ENCODE peak calls at places on chromosomes 2 and 18, in seven cellular contexts. One of them, this sample, is unnamed.

GRCh38 chr2:96085541-96086355 is 30.6 kb downstream of the ADRA2B start:
- DNase-seq in AG09319: no peak
- DNase-seq in coronary artery: no peak
- DNase-seq in pancreas: no peak
- DNase-seq in mesothelial cell of epicardium: no peak
- DNase-seq in KG1: no peak
- DNase-seq in GM18507: no peak
- DNase-seq in this sample: no peak

GRCh38 chr18:63098014-63098981 is 221.3 kb downstream of the BCL2 start:
- DNase-seq in AG09319: no peak
- DNase-seq in coronary artery: no peak
- DNase-seq in pancreas: no peak
- DNase-seq in mesothelial cell of epicardium: no peak
- DNase-seq in KG1: no peak
- DNase-seq in GM18507: no peak
- DNase-seq in this sample: no peak

GRCh38 chr2:44793322-44793870 is 148.1 kb upstream of the SIX3 start:
- DNase-seq in AG09319: no peak
- DNase-seq in coronary artery: no peak
- DNase-seq in pancreas: no peak
- DNase-seq in mesothelial cell of epicardium: no peak
- DNase-seq in KG1: no peak
- DNase-seq in GM18507: no peak
- DNase-seq in this sample: no peak

GRCh38 chr2:145207884-145208283 is 688.0 kb upstream of the ZEB2 start:
- DNase-seq in AG09319: no peak
- DNase-seq in coronary artery: no peak
- DNase-seq in pancreas: no peak
- DNase-seq in mesothelial cell of epicardium: no peak
- DNase-seq in KG1: no peak
- DNase-seq in GM18507: no peak
- DNase-seq in this sample: no peak

GRCh38 chr18:70627100-70627802 is 338.4 kb downstream of the SOCS6 start:
- DNase-seq in AG09319: no peak
- DNase-seq in coronary artery: no peak
- DNase-seq in pancreas: no peak
- DNase-seq in mesothelial cell of epicardium: no peak
- DNase-seq in KG1: no peak
- DNase-seq in GM18507: no peak
- DNase-seq in this sample: no peak

GRCh38 chr2:141038341-141038740 is 1092.5 kb downstream of the LRP1B start:
- DNase-seq in AG09319: no peak
- DNase-seq in coronary artery: no peak
- DNase-seq in pancreas: no peak
- DNase-seq in mesothelial cell of epicardium: no peak
- DNase-seq in KG1: no peak
- DNase-seq in GM18507: no peak
- DNase-seq in this sample: no peak

GRCh38 chr2:150939087-150939486 is 322.6 kb downstream of the RBM43 start:
- DNase-seq in AG09319: no peak
- DNase-seq in coronary artery: no peak
- DNase-seq in pancreas: no peak
- DNase-seq in mesothelial cell of epicardium: no peak
- DNase-seq in KG1: no peak
- DNase-seq in GM18507: no peak
- DNase-seq in this sample: no peak

GRCh38 chr2:111186933-111187332 is 66.2 kb downstream of the BCL2L11 start:
- DNase-seq in AG09319: no peak
- DNase-seq in coronary artery: no peak
- DNase-seq in pancreas: no peak
- DNase-seq in mesothelial cell of epicardium: no peak
- DNase-seq in KG1: no peak
- DNase-seq in GM18507: no peak
- DNase-seq in this sample: no peak

GRCh38 chr2:102839668-102840388 is 78.0 kb downstream of the TMEM182 start:
- DNase-seq in AG09319: no peak
- DNase-seq in coronary artery: no peak
- DNase-seq in pancreas: peak; percentile 40
- DNase-seq in mesothelial cell of epicardium: no peak
- DNase-seq in KG1: peak; percentile 54
- DNase-seq in GM18507: no peak
- DNase-seq in this sample: no peak

GRCh38 chr2:124692707-124693106 is 667.6 kb downstream of the CNTNAP5 start:
- DNase-seq in AG09319: no peak
- DNase-seq in coronary artery: no peak
- DNase-seq in pancreas: no peak
- DNase-seq in mesothelial cell of epicardium: no peak
- DNase-seq in KG1: no peak
- DNase-seq in GM18507: no peak
- DNase-seq in this sample: no peak

GRCh38 chr2:237568121-237568660 is 1.8 kb downstream of the PRLH start:
- DNase-seq in AG09319: no peak
- DNase-seq in coronary artery: no peak
- DNase-seq in pancreas: no peak
- DNase-seq in mesothelial cell of epicardium: no peak
- DNase-seq in KG1: no peak
- DNase-seq in GM18507: no peak
- DNase-seq in this sample: no peak

GRCh38 chr2:29463181-29463900 is 348.1 kb downstream of the CLIP4 start:
- DNase-seq in AG09319: peak; percentile 41
- DNase-seq in coronary artery: no peak
- DNase-seq in pancreas: no peak
- DNase-seq in mesothelial cell of epicardium: no peak
- DNase-seq in KG1: no peak
- DNase-seq in GM18507: no peak
- DNase-seq in this sample: peak; percentile 72

GRCh38 chr18:65091737-65092329 is 659.0 kb upstream of the CDH7 start:
- DNase-seq in AG09319: no peak
- DNase-seq in coronary artery: no peak
- DNase-seq in pancreas: no peak
- DNase-seq in mesothelial cell of epicardium: no peak
- DNase-seq in KG1: peak; percentile 11
- DNase-seq in GM18507: no peak
- DNase-seq in this sample: no peak

GRCh38 chr2:44195714-44196113 is 27.0 kb downstream of the PPM1B start:
- DNase-seq in AG09319: no peak
- DNase-seq in coronary artery: no peak
- DNase-seq in pancreas: no peak
- DNase-seq in mesothelial cell of epicardium: no peak
- DNase-seq in KG1: no peak
- DNase-seq in GM18507: no peak
- DNase-seq in this sample: no peak

GRCh38 chr2:35184471-35184870 is 1171.1 kb upstream of the CRIM1 start:
- DNase-seq in AG09319: no peak
- DNase-seq in coronary artery: no peak
- DNase-seq in pancreas: no peak
- DNase-seq in mesothelial cell of epicardium: no peak
- DNase-seq in KG1: no peak
- DNase-seq in GM18507: no peak
- DNase-seq in this sample: no peak

GRCh38 chr2:181553244-181553643 is 96.1 kb downstream of the ITGA4 start:
- DNase-seq in AG09319: no peak
- DNase-seq in coronary artery: no peak
- DNase-seq in pancreas: no peak
- DNase-seq in mesothelial cell of epicardium: no peak
- DNase-seq in KG1: no peak
- DNase-seq in GM18507: no peak
- DNase-seq in this sample: no peak

GRCh38 chr18:48939368-48940097 is 11.2 kb downstream of the SMAD7 start:
- DNase-seq in AG09319: no peak
- DNase-seq in coronary artery: no peak
- DNase-seq in pancreas: no peak
- DNase-seq in mesothelial cell of epicardium: no peak
- DNase-seq in KG1: no peak
- DNase-seq in GM18507: no peak
- DNase-seq in this sample: no peak

GRCh38 chr18:79771446-79772107 is 26.2 kb upstream of the KCNG2 start:
- DNase-seq in AG09319: no peak
- DNase-seq in coronary artery: no peak
- DNase-seq in pancreas: no peak
- DNase-seq in mesothelial cell of epicardium: no peak
- DNase-seq in KG1: no peak
- DNase-seq in GM18507: no peak
- DNase-seq in this sample: no peak

GRCh38 chr2:240464514-240465241 is 29.2 kb downstream of the GPC1 start:
- DNase-seq in AG09319: no peak
- DNase-seq in coronary artery: no peak
- DNase-seq in pancreas: peak; percentile 8
- DNase-seq in mesothelial cell of epicardium: peak; percentile 16
- DNase-seq in KG1: no peak
- DNase-seq in GM18507: no peak
- DNase-seq in this sample: no peak

GRCh38 chr2:50529600-50530218 is 502.2 kb downstream of the NRXN1 start:
- DNase-seq in AG09319: peak; percentile 0
- DNase-seq in coronary artery: no peak
- DNase-seq in pancreas: no peak
- DNase-seq in mesothelial cell of epicardium: no peak
- DNase-seq in KG1: peak; percentile 15
- DNase-seq in GM18507: peak; percentile 0
- DNase-seq in this sample: no peak

GRCh38 chr2:179201884-179202283 is 62.7 kb downstream of the SESTD1 start:
- DNase-seq in AG09319: no peak
- DNase-seq in coronary artery: no peak
- DNase-seq in pancreas: no peak
- DNase-seq in mesothelial cell of epicardium: no peak
- DNase-seq in KG1: no peak
- DNase-seq in GM18507: no peak
- DNase-seq in this sample: no peak

GRCh38 chr18:74299746-74300145 is 8.0 kb upstream of the CYB5A start:
- DNase-seq in AG09319: no peak
- DNase-seq in coronary artery: no peak
- DNase-seq in pancreas: no peak
- DNase-seq in mesothelial cell of epicardium: no peak
- DNase-seq in KG1: no peak
- DNase-seq in GM18507: no peak
- DNase-seq in this sample: no peak

GRCh38 chr2:40202798-40203400 is 249.0 kb downstream of the SLC8A1 start:
- DNase-seq in AG09319: no peak
- DNase-seq in coronary artery: no peak
- DNase-seq in pancreas: no peak
- DNase-seq in mesothelial cell of epicardium: no peak
- DNase-seq in KG1: no peak
- DNase-seq in GM18507: no peak
- DNase-seq in this sample: peak; percentile 70

GRCh38 chr18:5275872-5276271 is 19.7 kb downstream of the ZBTB14 start:
- DNase-seq in AG09319: no peak
- DNase-seq in coronary artery: no peak
- DNase-seq in pancreas: no peak
- DNase-seq in mesothelial cell of epicardium: no peak
- DNase-seq in KG1: no peak
- DNase-seq in GM18507: no peak
- DNase-seq in this sample: no peak

GRCh38 chr2:120473522-120474271 is 127.8 kb downstream of the INHBB start:
- DNase-seq in AG09319: no peak
- DNase-seq in coronary artery: no peak
- DNase-seq in pancreas: peak; percentile 80
- DNase-seq in mesothelial cell of epicardium: no peak
- DNase-seq in KG1: no peak
- DNase-seq in GM18507: no peak
- DNase-seq in this sample: no peak

GRCh38 chr2:216491757-216492635 is 6.6 kb upstream of the RPL37A start:
- DNase-seq in AG09319: no peak
- DNase-seq in coronary artery: no peak
- DNase-seq in pancreas: no peak
- DNase-seq in mesothelial cell of epicardium: no peak
- DNase-seq in KG1: no peak
- DNase-seq in GM18507: no peak
- DNase-seq in this sample: no peak

GRCh38 chr2:54360055-54360792 is 95.9 kb upstream of the SPTBN1 start:
- DNase-seq in AG09319: peak; percentile 22
- DNase-seq in coronary artery: no peak
- DNase-seq in pancreas: peak; percentile 17
- DNase-seq in mesothelial cell of epicardium: no peak
- DNase-seq in KG1: no peak
- DNase-seq in GM18507: no peak
- DNase-seq in this sample: peak; percentile 44

GRCh38 chr2:41907716-41908328 is 140.0 kb upstream of the PKDCC start:
- DNase-seq in AG09319: no peak
- DNase-seq in coronary artery: no peak
- DNase-seq in pancreas: no peak
- DNase-seq in mesothelial cell of epicardium: no peak
- DNase-seq in KG1: no peak
- DNase-seq in GM18507: no peak
- DNase-seq in this sample: no peak

GRCh38 chr2:43482974-43483373 is 112.9 kb downstream of the THADA start:
- DNase-seq in AG09319: no peak
- DNase-seq in coronary artery: no peak
- DNase-seq in pancreas: no peak
- DNase-seq in mesothelial cell of epicardium: no peak
- DNase-seq in KG1: no peak
- DNase-seq in GM18507: no peak
- DNase-seq in this sample: no peak

GRCh38 chr2:70537840-70538239 is 15.8 kb downstream of the TGFA start:
- DNase-seq in AG09319: no peak
- DNase-seq in coronary artery: no peak
- DNase-seq in pancreas: no peak
- DNase-seq in mesothelial cell of epicardium: no peak
- DNase-seq in KG1: no peak
- DNase-seq in GM18507: no peak
- DNase-seq in this sample: no peak

GRCh38 chr2:176157499-176158305 is 595 bp downstream of the HOXD3 start:
- DNase-seq in AG09319: no peak
- DNase-seq in coronary artery: no peak
- DNase-seq in pancreas: no peak
- DNase-seq in mesothelial cell of epicardium: no peak
- DNase-seq in KG1: no peak
- DNase-seq in GM18507: no peak
- DNase-seq in this sample: no peak

GRCh38 chr2:59726226-59726800 is 827.1 kb downstream of the BCL11A start:
- DNase-seq in AG09319: no peak
- DNase-seq in coronary artery: no peak
- DNase-seq in pancreas: no peak
- DNase-seq in mesothelial cell of epicardium: no peak
- DNase-seq in KG1: no peak
- DNase-seq in GM18507: no peak
- DNase-seq in this sample: no peak

GRCh38 chr18:32257073-32257780 is 67.4 kb downstream of the MEP1B start:
- DNase-seq in AG09319: no peak
- DNase-seq in coronary artery: no peak
- DNase-seq in pancreas: no peak
- DNase-seq in mesothelial cell of epicardium: no peak
- DNase-seq in KG1: peak; percentile 56
- DNase-seq in GM18507: no peak
- DNase-seq in this sample: no peak

GRCh38 chr2:152411154-152411553 is 76.2 kb downstream of the FMNL2 start:
- DNase-seq in AG09319: no peak
- DNase-seq in coronary artery: no peak
- DNase-seq in pancreas: no peak
- DNase-seq in mesothelial cell of epicardium: no peak
- DNase-seq in KG1: no peak
- DNase-seq in GM18507: no peak
- DNase-seq in this sample: no peak